ENCODE peak calls at places on chromosomes 6 and 20, in nine cellular contexts. One of them, this sample, is unnamed.

GRCh38 chr20:47620808-47621805 is 119.4 kb downstream of the NCOA3 start:
- DNase-seq in astrocyte: peak
- DNase-seq in tibial artery: no peak
- DNase-seq in thoracic aorta: no peak
- DNase-seq in tibial nerve: no peak
- DNase-seq in AG04450: peak
- DNase-seq in colonic mucosa: no peak
- DNase-seq in breast epithelium: no peak
- DNase-seq in A549: no peak
- DNase-seq in this sample: no peak

GRCh38 chr6:22320750-22321149 is 23.9 kb upstream of the PRL start:
- DNase-seq in astrocyte: peak
- DNase-seq in tibial artery: no peak
- DNase-seq in thoracic aorta: no peak
- DNase-seq in tibial nerve: no peak
- DNase-seq in AG04450: peak
- DNase-seq in colonic mucosa: no peak
- DNase-seq in breast epithelium: no peak
- DNase-seq in A549: peak
- DNase-seq in this sample: no peak

GRCh38 chr20:63425846-63426485 is 46.5 kb downstream of the KCNQ2 start:
- DNase-seq in astrocyte: no peak
- DNase-seq in tibial artery: no peak
- DNase-seq in thoracic aorta: no peak
- DNase-seq in tibial nerve: no peak
- DNase-seq in AG04450: no peak
- DNase-seq in colonic mucosa: no peak
- DNase-seq in breast epithelium: no peak
- DNase-seq in A549: no peak
- DNase-seq in this sample: no peak

GRCh38 chr6:28802417-28803336 is 121.1 kb downstream of the TRIM27 start:
- DNase-seq in astrocyte: peak
- DNase-seq in tibial artery: no peak
- DNase-seq in thoracic aorta: no peak
- DNase-seq in tibial nerve: no peak
- DNase-seq in AG04450: no peak
- DNase-seq in colonic mucosa: no peak
- DNase-seq in breast epithelium: no peak
- DNase-seq in A549: no peak
- DNase-seq in this sample: no peak

GRCh38 chr6:57089265-57089664 is 723 bp upstream of the ZNF451 start:
- DNase-seq in astrocyte: no peak
- DNase-seq in tibial artery: no peak
- DNase-seq in thoracic aorta: no peak
- DNase-seq in tibial nerve: no peak
- DNase-seq in AG04450: no peak
- DNase-seq in colonic mucosa: no peak
- DNase-seq in breast epithelium: no peak
- DNase-seq in A549: no peak
- DNase-seq in this sample: no peak

GRCh38 chr20:56859751-56860366 is 230.8 kb downstream of the TFAP2C start:
- DNase-seq in astrocyte: no peak
- DNase-seq in tibial artery: no peak
- DNase-seq in thoracic aorta: no peak
- DNase-seq in tibial nerve: no peak
- DNase-seq in AG04450: no peak
- DNase-seq in colonic mucosa: no peak
- DNase-seq in breast epithelium: peak
- DNase-seq in A549: no peak
- DNase-seq in this sample: no peak

GRCh38 chr20:51352790-51353189 is 189.7 kb downstream of the NFATC2 start:
- DNase-seq in astrocyte: no peak
- DNase-seq in tibial artery: no peak
- DNase-seq in thoracic aorta: no peak
- DNase-seq in tibial nerve: no peak
- DNase-seq in AG04450: no peak
- DNase-seq in colonic mucosa: no peak
- DNase-seq in breast epithelium: no peak
- DNase-seq in A549: no peak
- DNase-seq in this sample: no peak

GRCh38 chr6:109772961-109773431 is 81.9 kb downstream of the FIG4 start:
- DNase-seq in astrocyte: peak
- DNase-seq in tibial artery: no peak
- DNase-seq in thoracic aorta: no peak
- DNase-seq in tibial nerve: no peak
- DNase-seq in AG04450: no peak
- DNase-seq in colonic mucosa: no peak
- DNase-seq in breast epithelium: peak
- DNase-seq in A549: no peak
- DNase-seq in this sample: no peak

GRCh38 chr20:24755411-24755922 is 193.6 kb upstream of the CST7 start:
- DNase-seq in astrocyte: no peak
- DNase-seq in tibial artery: no peak
- DNase-seq in thoracic aorta: no peak
- DNase-seq in tibial nerve: no peak
- DNase-seq in AG04450: no peak
- DNase-seq in colonic mucosa: no peak
- DNase-seq in breast epithelium: no peak
- DNase-seq in A549: no peak
- DNase-seq in this sample: peak

GRCh38 chr20:60138263-60139127 is 180.3 kb downstream of the CDH26 start:
- DNase-seq in astrocyte: peak
- DNase-seq in tibial artery: no peak
- DNase-seq in thoracic aorta: no peak
- DNase-seq in tibial nerve: no peak
- DNase-seq in AG04450: no peak
- DNase-seq in colonic mucosa: peak
- DNase-seq in breast epithelium: no peak
- DNase-seq in A549: no peak
- DNase-seq in this sample: no peak

GRCh38 chr6:154852700-154853099 is 119.5 kb downstream of the SCAF8 start:
- DNase-seq in astrocyte: peak
- DNase-seq in tibial artery: no peak
- DNase-seq in thoracic aorta: no peak
- DNase-seq in tibial nerve: no peak
- DNase-seq in AG04450: peak
- DNase-seq in colonic mucosa: no peak
- DNase-seq in breast epithelium: no peak
- DNase-seq in A549: peak
- DNase-seq in this sample: no peak

GRCh38 chr6:107820571-107821261 is 3.4 kb downstream of the SCML4 start:
- DNase-seq in astrocyte: peak
- DNase-seq in tibial artery: no peak
- DNase-seq in thoracic aorta: no peak
- DNase-seq in tibial nerve: no peak
- DNase-seq in AG04450: no peak
- DNase-seq in colonic mucosa: no peak
- DNase-seq in breast epithelium: no peak
- DNase-seq in A549: no peak
- DNase-seq in this sample: peak

GRCh38 chr20:35976012-35976411 is 7.6 kb downstream of the CNBD2 start:
- DNase-seq in astrocyte: no peak
- DNase-seq in tibial artery: no peak
- DNase-seq in thoracic aorta: no peak
- DNase-seq in tibial nerve: no peak
- DNase-seq in AG04450: no peak
- DNase-seq in colonic mucosa: no peak
- DNase-seq in breast epithelium: no peak
- DNase-seq in A549: no peak
- DNase-seq in this sample: no peak

GRCh38 chr20:24698706-24699206 is 229.3 kb downstream of the SYNDIG1 start:
- DNase-seq in astrocyte: no peak
- DNase-seq in tibial artery: peak
- DNase-seq in thoracic aorta: no peak
- DNase-seq in tibial nerve: no peak
- DNase-seq in AG04450: no peak
- DNase-seq in colonic mucosa: no peak
- DNase-seq in breast epithelium: no peak
- DNase-seq in A549: no peak
- DNase-seq in this sample: peak

GRCh38 chr6:156876302-156876701 is 99.1 kb downstream of the ARID1B start:
- DNase-seq in astrocyte: no peak
- DNase-seq in tibial artery: no peak
- DNase-seq in thoracic aorta: no peak
- DNase-seq in tibial nerve: no peak
- DNase-seq in AG04450: no peak
- DNase-seq in colonic mucosa: no peak
- DNase-seq in breast epithelium: no peak
- DNase-seq in A549: no peak
- DNase-seq in this sample: no peak
- TF ChIP-seq CTCF in astrocyte: peak
- TF ChIP-seq CTCF in tibial artery: no peak
- TF ChIP-seq CTCF in thoracic aorta: no peak
- TF ChIP-seq CTCF in tibial nerve: no peak
- TF ChIP-seq CTCF in AG04450: peak
- TF ChIP-seq CTCF in colonic mucosa: no peak
- TF ChIP-seq CTCF in breast epithelium: no peak
- TF ChIP-seq CTCF in A549: no peak
- TF ChIP-seq CTCF in this sample: no peak

GRCh38 chr6:44078219-44078794 is 48.9 kb downstream of the MRPL14 start:
- DNase-seq in astrocyte: no peak
- DNase-seq in tibial artery: no peak
- DNase-seq in thoracic aorta: no peak
- DNase-seq in tibial nerve: no peak
- DNase-seq in AG04450: no peak
- DNase-seq in colonic mucosa: no peak
- DNase-seq in breast epithelium: no peak
- DNase-seq in A549: no peak
- DNase-seq in this sample: no peak

GRCh38 chr6:44076366-44077200 is 50.7 kb downstream of the MRPL14 start:
- DNase-seq in astrocyte: no peak
- DNase-seq in tibial artery: peak
- DNase-seq in thoracic aorta: no peak
- DNase-seq in tibial nerve: no peak
- DNase-seq in AG04450: no peak
- DNase-seq in colonic mucosa: peak
- DNase-seq in breast epithelium: no peak
- DNase-seq in A549: no peak
- DNase-seq in this sample: no peak

GRCh38 chr6:44078795-44079671 is 48.2 kb downstream of the MRPL14 start:
- DNase-seq in astrocyte: no peak
- DNase-seq in tibial artery: peak
- DNase-seq in thoracic aorta: no peak
- DNase-seq in tibial nerve: peak
- DNase-seq in AG04450: no peak
- DNase-seq in colonic mucosa: peak
- DNase-seq in breast epithelium: no peak
- DNase-seq in A549: peak
- DNase-seq in this sample: no peak

GRCh38 chr6:44076016-44076365 is 51.3 kb downstream of the MRPL14 start:
- DNase-seq in astrocyte: no peak
- DNase-seq in tibial artery: no peak
- DNase-seq in thoracic aorta: no peak
- DNase-seq in tibial nerve: no peak
- DNase-seq in AG04450: no peak
- DNase-seq in colonic mucosa: no peak
- DNase-seq in breast epithelium: no peak
- DNase-seq in A549: no peak
- DNase-seq in this sample: no peak

GRCh38 chr6:44077201-44077946 is 49.9 kb downstream of the MRPL14 start:
- DNase-seq in astrocyte: no peak
- DNase-seq in tibial artery: no peak
- DNase-seq in thoracic aorta: no peak
- DNase-seq in tibial nerve: no peak
- DNase-seq in AG04450: no peak
- DNase-seq in colonic mucosa: no peak
- DNase-seq in breast epithelium: no peak
- DNase-seq in A549: no peak
- DNase-seq in this sample: no peak
- H3K4me3 ChIP-seq in astrocyte: no peak
- H3K4me3 ChIP-seq in tibial artery: no peak
- H3K4me3 ChIP-seq in thoracic aorta: no peak
- H3K4me3 ChIP-seq in tibial nerve: no peak
- H3K4me3 ChIP-seq in AG04450: no peak
- H3K4me3 ChIP-seq in colonic mucosa: no peak
- H3K4me3 ChIP-seq in breast epithelium: no peak
- H3K4me3 ChIP-seq in A549: no peak
- H3K4me3 ChIP-seq in this sample: no peak

GRCh38 chr20:34301587-34302311 is 1.4 kb downstream of the AHCY start:
- DNase-seq in astrocyte: no peak
- DNase-seq in tibial artery: no peak
- DNase-seq in thoracic aorta: no peak
- DNase-seq in tibial nerve: no peak
- DNase-seq in AG04450: no peak
- DNase-seq in colonic mucosa: no peak
- DNase-seq in breast epithelium: no peak
- DNase-seq in A549: no peak
- DNase-seq in this sample: no peak
- H3K27ac ChIP-seq in astrocyte: no peak
- H3K27ac ChIP-seq in tibial artery: no peak
- H3K27ac ChIP-seq in thoracic aorta: no peak
- H3K27ac ChIP-seq in tibial nerve: peak
- H3K27ac ChIP-seq in AG04450: no peak
- H3K27ac ChIP-seq in colonic mucosa: peak
- H3K27ac ChIP-seq in breast epithelium: peak
- H3K27ac ChIP-seq in A549: peak
- H3K27ac ChIP-seq in this sample: peak

DNA sequence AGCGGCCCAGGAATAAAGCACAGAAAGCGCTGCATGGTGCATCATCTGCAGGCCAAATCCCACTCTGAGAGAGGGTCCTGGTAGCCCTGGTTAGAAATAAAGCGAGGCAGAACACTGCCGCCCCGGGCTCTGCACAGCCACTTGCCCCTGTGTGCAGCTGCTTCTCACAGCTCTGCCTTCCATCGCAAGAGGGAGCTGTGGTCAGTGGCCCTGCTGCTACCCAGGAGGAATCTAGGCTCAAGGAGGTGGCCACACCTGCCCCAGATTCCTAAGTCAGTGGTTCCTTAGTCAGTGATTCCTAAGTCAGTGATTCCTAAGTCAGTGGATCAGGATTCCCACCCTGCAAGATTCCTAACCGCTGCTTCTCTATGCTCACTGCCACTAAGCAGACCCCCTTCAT is 8.8 kb downstream of the CDH4 start:
- DNase-seq in astrocyte: no peak
- DNase-seq in tibial artery: no peak
- DNase-seq in thoracic aorta: no peak
- DNase-seq in tibial nerve: no peak
- DNase-seq in AG04450: no peak
- DNase-seq in colonic mucosa: no peak
- DNase-seq in breast epithelium: no peak
- DNase-seq in A549: no peak
- DNase-seq in this sample: no peak
- TF ChIP-seq CTCF in astrocyte: no peak
- TF ChIP-seq CTCF in tibial artery: no peak
- TF ChIP-seq CTCF in thoracic aorta: no peak
- TF ChIP-seq CTCF in tibial nerve: no peak
- TF ChIP-seq CTCF in AG04450: peak
- TF ChIP-seq CTCF in colonic mucosa: no peak
- TF ChIP-seq CTCF in breast epithelium: no peak
- TF ChIP-seq CTCF in A549: no peak
- TF ChIP-seq CTCF in this sample: no peak

GRCh38 chr20:4243071-4243470 is 227.7 kb upstream of the RNF24 start:
- DNase-seq in astrocyte: no peak
- DNase-seq in tibial artery: no peak
- DNase-seq in thoracic aorta: no peak
- DNase-seq in tibial nerve: no peak
- DNase-seq in AG04450: no peak
- DNase-seq in colonic mucosa: no peak
- DNase-seq in breast epithelium: no peak
- DNase-seq in A549: no peak
- DNase-seq in this sample: no peak
- H3K4me3 ChIP-seq in astrocyte: no peak
- H3K4me3 ChIP-seq in tibial artery: no peak
- H3K4me3 ChIP-seq in thoracic aorta: peak
- H3K4me3 ChIP-seq in tibial nerve: no peak
- H3K4me3 ChIP-seq in AG04450: no peak
- H3K4me3 ChIP-seq in colonic mucosa: no peak
- H3K4me3 ChIP-seq in breast epithelium: no peak
- H3K4me3 ChIP-seq in A549: no peak
- H3K4me3 ChIP-seq in this sample: no peak

GRCh38 chr20:37147250-37147649 is 31.9 kb upstream of the RPN2 start:
- DNase-seq in astrocyte: no peak
- DNase-seq in tibial artery: no peak
- DNase-seq in thoracic aorta: no peak
- DNase-seq in tibial nerve: no peak
- DNase-seq in AG04450: no peak
- DNase-seq in colonic mucosa: no peak
- DNase-seq in breast epithelium: no peak
- DNase-seq in A549: no peak
- DNase-seq in this sample: no peak
- H3K27ac ChIP-seq in astrocyte: no peak
- H3K27ac ChIP-seq in tibial artery: no peak
- H3K27ac ChIP-seq in thoracic aorta: no peak
- H3K27ac ChIP-seq in tibial nerve: no peak
- H3K27ac ChIP-seq in AG04450: no peak
- H3K27ac ChIP-seq in colonic mucosa: no peak
- H3K27ac ChIP-seq in breast epithelium: no peak
- H3K27ac ChIP-seq in A549: no peak
- H3K27ac ChIP-seq in this sample: no peak